ENCODE peak calls at places on chromosomes 12 and 14, in five cellular contexts. One of them, this sample, is unnamed.

GRCh38 chr14:68633131-68633991 is 159.5 kb downstream of the ZFP36L1 start:
- DNase-seq in stimulated activated CD8-positive, alpha-beta memory T cell treated with anti-CD3 and anti-CD28 coated beads, Interleukin-15, amount 100 ng/mL, for 24 hours: no peak
- DNase-seq in heart right ventricle: peak
- DNase-seq in CD4-positive, CD25-positive, alpha-beta regulatory T cell: no peak
- DNase-seq in central memory CD4-positive, alpha-beta T cell: no peak
- DNase-seq in this sample: no peak

GRCh38 chr14:71620401-71620800 is 311.8 kb upstream of the RGS6 start:
- DNase-seq in CD4-positive, CD25-positive, alpha-beta regulatory T cell: no peak
- DNase-seq in stimulated activated CD8-positive, alpha-beta memory T cell treated with anti-CD3 and anti-CD28 coated beads, Interleukin-15, amount 100 ng/mL, for 24 hours: no peak
- DNase-seq in heart right ventricle: no peak
- DNase-seq in central memory CD4-positive, alpha-beta T cell: no peak
- DNase-seq in this sample: peak

GRCh38 chr12:120012067-120012621 is 23.1 kb downstream of the BICDL1 start:
- DNase-seq in central memory CD4-positive, alpha-beta T cell: peak
- DNase-seq in stimulated activated CD8-positive, alpha-beta memory T cell treated with anti-CD3 and anti-CD28 coated beads, Interleukin-15, amount 100 ng/mL, for 24 hours: no peak
- DNase-seq in heart right ventricle: no peak
- DNase-seq in CD4-positive, CD25-positive, alpha-beta regulatory T cell: peak
- DNase-seq in this sample: peak

GRCh38 chr12:43730283-43730682 is 28.3 kb downstream of the PUS7L start:
- DNase-seq in CD4-positive, CD25-positive, alpha-beta regulatory T cell: no peak
- DNase-seq in heart right ventricle: no peak
- DNase-seq in stimulated activated CD8-positive, alpha-beta memory T cell treated with anti-CD3 and anti-CD28 coated beads, Interleukin-15, amount 100 ng/mL, for 24 hours: no peak
- DNase-seq in central memory CD4-positive, alpha-beta T cell: no peak
- DNase-seq in this sample: no peak

GRCh38 chr14:92994131-92994676 is 71.3 kb downstream of the CHGA start:
- DNase-seq in central memory CD4-positive, alpha-beta T cell: no peak
- DNase-seq in heart right ventricle: peak
- DNase-seq in stimulated activated CD8-positive, alpha-beta memory T cell treated with anti-CD3 and anti-CD28 coated beads, Interleukin-15, amount 100 ng/mL, for 24 hours: no peak
- DNase-seq in CD4-positive, CD25-positive, alpha-beta regulatory T cell: no peak
- DNase-seq in this sample: no peak

GRCh38 chr12:109827566-109828550 is 5.3 kb downstream of the TRPV4 start:
- DNase-seq in CD4-positive, CD25-positive, alpha-beta regulatory T cell: no peak
- DNase-seq in stimulated activated CD8-positive, alpha-beta memory T cell treated with anti-CD3 and anti-CD28 coated beads, Interleukin-15, amount 100 ng/mL, for 24 hours: no peak
- DNase-seq in central memory CD4-positive, alpha-beta T cell: no peak
- DNase-seq in heart right ventricle: peak
- DNase-seq in this sample: peak

GRCh38 chr12:12975322-12976077 is 23.5 kb upstream of the GPRC5D start:
- DNase-seq in stimulated activated CD8-positive, alpha-beta memory T cell treated with anti-CD3 and anti-CD28 coated beads, Interleukin-15, amount 100 ng/mL, for 24 hours: no peak
- DNase-seq in CD4-positive, CD25-positive, alpha-beta regulatory T cell: no peak
- DNase-seq in central memory CD4-positive, alpha-beta T cell: no peak
- DNase-seq in heart right ventricle: no peak
- DNase-seq in this sample: peak

GRCh38 chr12:13075114-13075471 is 28.4 kb downstream of the GSG1 start:
- DNase-seq in CD4-positive, CD25-positive, alpha-beta regulatory T cell: no peak
- DNase-seq in central memory CD4-positive, alpha-beta T cell: no peak
- DNase-seq in stimulated activated CD8-positive, alpha-beta memory T cell treated with anti-CD3 and anti-CD28 coated beads, Interleukin-15, amount 100 ng/mL, for 24 hours: no peak
- DNase-seq in heart right ventricle: no peak
- DNase-seq in this sample: no peak